ENCODE peak calls at places on chromosomes 13 and 19, in four cellular contexts. One of them, this sample, is unnamed.

GRCh38 chr19:245457-245856 is 45.7 kb downstream of the PLPP2 start:
- DNase-seq in K562: no peak
- DNase-seq in HepG2: no peak
- DNase-seq in GM12878: no peak
- DNase-seq in this sample: no peak

GRCh38 chr19:51166846-51167490 is 24.9 kb downstream of the SIGLEC7 start:
- DNase-seq in K562: no peak
- DNase-seq in HepG2: no peak
- DNase-seq in GM12878: no peak
- DNase-seq in this sample: no peak

GRCh38 chr13:113976711-113977684 is 3.1 kb upstream of the C13orf46 start:
- DNase-seq in K562: no peak
- DNase-seq in HepG2: no peak
- DNase-seq in GM12878: no peak
- DNase-seq in this sample: peak

GRCh38 chr13:96898212-96898611 is 96.1 kb downstream of the OXGR1 start:
- DNase-seq in K562: no peak
- DNase-seq in HepG2: no peak
- DNase-seq in GM12878: no peak
- DNase-seq in this sample: no peak

GRCh38 chr19:6250024-6250605 is 29.7 kb downstream of the MLLT1 start:
- DNase-seq in K562: no peak
- DNase-seq in HepG2: no peak
- DNase-seq in GM12878: no peak
- DNase-seq in this sample: no peak

GRCh38 chr19:16609511-16609910 is 18.5 kb downstream of the MED26 start:
- DNase-seq in K562: no peak
- DNase-seq in HepG2: no peak
- DNase-seq in GM12878: no peak
- DNase-seq in this sample: no peak

GRCh38 chr13:98546402-98546801 is 30.5 kb downstream of the STK24 start:
- DNase-seq in K562: no peak
- DNase-seq in HepG2: no peak
- DNase-seq in GM12878: no peak
- DNase-seq in this sample: no peak

GRCh38 chr19:33203529-33203928 is 9.4 kb downstream of the LRP3 start:
- DNase-seq in K562: no peak
- DNase-seq in HepG2: no peak
- DNase-seq in GM12878: no peak
- DNase-seq in this sample: no peak

GRCh38 chr13:112453207-112453829 is 77.2 kb downstream of the SPACA7 start:
- DNase-seq in K562: no peak
- DNase-seq in HepG2: no peak
- DNase-seq in GM12878: no peak
- DNase-seq in this sample: no peak

GRCh38 chr13:31045621-31046081 is 113.2 kb downstream of the TEX26 start:
- DNase-seq in K562: peak
- DNase-seq in HepG2: peak
- DNase-seq in GM12878: peak
- DNase-seq in this sample: no peak

GRCh38 chr19:46009530-46010510 is 13.0 kb downstream of the PGLYRP1 start:
- DNase-seq in K562: peak
- DNase-seq in HepG2: peak
- DNase-seq in GM12878: no peak
- DNase-seq in this sample: peak

GRCh38 chr13:55615080-55615479 is 1525.6 kb upstream of the PRR20A start:
- DNase-seq in K562: no peak
- DNase-seq in HepG2: no peak
- DNase-seq in GM12878: no peak
- DNase-seq in this sample: no peak

GRCh38 chr13:52695856-52696255 is 43.2 kb downstream of the SUGT1 start:
- DNase-seq in K562: no peak
- DNase-seq in HepG2: peak
- DNase-seq in GM12878: peak
- DNase-seq in this sample: no peak

GRCh38 chr19:45075215-45076028 is 856 bp downstream of the ZNF296 start:
- DNase-seq in K562: peak
- DNase-seq in HepG2: peak
- DNase-seq in GM12878: peak
- DNase-seq in this sample: peak

GRCh38 chr13:23609414-23610186 is 39.4 kb downstream of the TNFRSF19 start:
- DNase-seq in K562: no peak
- DNase-seq in HepG2: no peak
- DNase-seq in GM12878: no peak
- DNase-seq in this sample: no peak

GRCh38 chr19:29415507-29415906 is 110.3 kb upstream of the VSTM2B start:
- DNase-seq in K562: no peak
- DNase-seq in HepG2: no peak
- DNase-seq in GM12878: no peak
- DNase-seq in this sample: peak

GRCh38 chr13:33218020-33218419 is 67.5 kb downstream of the STARD13 start:
- DNase-seq in K562: no peak
- DNase-seq in HepG2: peak
- DNase-seq in GM12878: no peak
- DNase-seq in this sample: no peak

GRCh38 chr19:29491491-29491890 is 34.3 kb upstream of the VSTM2B start:
- DNase-seq in K562: no peak
- DNase-seq in HepG2: no peak
- DNase-seq in GM12878: no peak
- DNase-seq in this sample: no peak

GRCh38 chr19:28694812-28695211 is 518.1 kb downstream of the UQCRFS1 start:
- DNase-seq in K562: no peak
- DNase-seq in HepG2: no peak
- DNase-seq in GM12878: no peak
- DNase-seq in this sample: no peak

GRCh38 chr19:5774921-5775320 is 9.6 kb downstream of the PRR22 start:
- DNase-seq in K562: no peak
- DNase-seq in HepG2: no peak
- DNase-seq in GM12878: no peak
- DNase-seq in this sample: no peak

GRCh38 chr13:43664700-43665191 is 122.0 kb downstream of the ENOX1 start:
- DNase-seq in K562: no peak
- DNase-seq in HepG2: no peak
- DNase-seq in GM12878: no peak
- DNase-seq in this sample: peak

GRCh38 chr13:110812111-110812868 is 98.8 kb downstream of the ING1 start:
- DNase-seq in K562: no peak
- DNase-seq in HepG2: no peak
- DNase-seq in GM12878: no peak
- DNase-seq in this sample: peak

GRCh38 chr13:111546921-111547675 is 226.7 kb downstream of the TEX29 start:
- DNase-seq in K562: no peak
- DNase-seq in HepG2: no peak
- DNase-seq in GM12878: no peak
- DNase-seq in this sample: no peak

GRCh38 chr13:113586661-113587479 is 2.3 kb downstream of the TFDP1 start:
- DNase-seq in K562: no peak
- DNase-seq in HepG2: no peak
- DNase-seq in GM12878: no peak
- DNase-seq in this sample: no peak

GRCh38 chr19:55210120-55210493 is 806 bp upstream of the PTPRH start:
- DNase-seq in K562: no peak
- DNase-seq in HepG2: peak
- DNase-seq in GM12878: no peak
- DNase-seq in this sample: no peak
- TF ChIP-seq TCF7 in K562: no peak
- TF ChIP-seq TCF7 in HepG2: peak
- TF ChIP-seq TCF7 in GM12878: no peak
- TF ChIP-seq TCF7 in this sample: no peak

DNA sequence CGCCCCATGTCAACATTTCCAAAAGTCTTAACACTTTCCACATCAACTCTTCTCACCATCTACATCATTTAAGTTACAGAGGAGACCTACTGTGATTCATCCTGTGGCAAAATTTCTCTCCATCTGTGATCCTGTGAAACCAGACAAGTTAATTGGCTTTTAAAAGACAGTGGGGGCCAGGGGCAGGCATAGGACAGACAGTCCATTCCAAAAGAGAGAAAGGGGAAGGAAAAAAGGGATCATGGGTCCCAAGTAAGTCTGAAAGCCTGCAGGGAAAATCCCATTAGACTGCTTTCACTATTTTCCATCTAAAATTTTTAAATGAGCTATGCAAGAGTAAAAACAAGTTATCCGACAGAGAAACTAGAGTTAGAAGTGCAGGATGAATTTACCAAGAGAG is 121.0 kb downstream of the MRPL57 start:
- DNase-seq in K562: no peak
- DNase-seq in HepG2: no peak
- DNase-seq in GM12878: no peak
- DNase-seq in this sample: no peak
- TF ChIP-seq ATF3 in K562: no peak
- TF ChIP-seq ATF3 in HepG2: no peak
- TF ChIP-seq ATF3 in GM12878: no peak
- TF ChIP-seq ATF3 in this sample: no peak

GRCh38 chr19:38706792-38707511 is 37.3 kb downstream of the CAPN12 start:
- DNase-seq in K562: no peak
- DNase-seq in HepG2: no peak
- DNase-seq in GM12878: no peak
- DNase-seq in this sample: no peak
- TF ChIP-seq CBFB in K562: no peak
- TF ChIP-seq CBFB in HepG2: no peak
- TF ChIP-seq CBFB in GM12878: no peak
- TF ChIP-seq CBFB in this sample: no peak

GRCh38 chr19:13995017-13995728 is 10.9 kb downstream of the RFX1 start:
- DNase-seq in K562: no peak
- DNase-seq in HepG2: no peak
- DNase-seq in GM12878: no peak
- DNase-seq in this sample: no peak

GRCh38 chr19:13997637-13997962 is 8.5 kb downstream of the RFX1 start:
- DNase-seq in K562: no peak
- DNase-seq in HepG2: no peak
- DNase-seq in GM12878: no peak
- DNase-seq in this sample: no peak

GRCh38 chr19:13998426-13998825 is 7.7 kb downstream of the RFX1 start:
- DNase-seq in K562: no peak
- DNase-seq in HepG2: no peak
- DNase-seq in GM12878: no peak
- DNase-seq in this sample: no peak

GRCh38 chr19:13996928-13997636 is 9.0 kb downstream of the RFX1 start:
- DNase-seq in K562: no peak
- DNase-seq in HepG2: no peak
- DNase-seq in GM12878: no peak
- DNase-seq in this sample: no peak

GRCh38 chr19:13995878-13996765 is 10.0 kb downstream of the RFX1 start:
- DNase-seq in K562: no peak
- DNase-seq in HepG2: no peak
- DNase-seq in GM12878: no peak
- DNase-seq in this sample: no peak
- TF ChIP-seq TCF7 in K562: no peak
- TF ChIP-seq TCF7 in HepG2: no peak
- TF ChIP-seq TCF7 in GM12878: no peak
- TF ChIP-seq TCF7 in this sample: no peak

DNA sequence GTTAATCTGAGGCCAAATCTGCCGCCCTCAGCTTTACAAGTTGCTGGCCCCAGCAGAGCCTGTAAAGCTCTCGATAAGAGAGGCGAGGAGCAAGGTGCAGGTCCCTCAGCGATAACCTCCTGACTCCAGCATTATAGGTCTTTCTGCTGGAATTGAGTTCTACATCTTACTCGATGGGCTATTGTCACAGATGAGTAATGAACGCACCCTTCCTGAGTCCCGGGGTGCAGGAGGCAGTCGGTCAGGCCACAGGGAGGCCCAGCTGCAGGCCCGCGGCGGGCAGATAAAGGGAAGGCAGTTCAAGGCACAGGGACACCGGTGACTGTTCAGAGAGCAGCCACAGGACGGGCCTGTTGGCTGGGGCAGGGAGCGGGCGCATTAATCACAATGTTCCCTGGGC is 157.6 kb upstream of the OBI1 start:
- DNase-seq in K562: no peak
- DNase-seq in HepG2: no peak
- DNase-seq in GM12878: no peak
- DNase-seq in this sample: peak
- TF ChIP-seq ATF3 in K562: no peak
- TF ChIP-seq ATF3 in HepG2: no peak
- TF ChIP-seq ATF3 in GM12878: no peak
- TF ChIP-seq ATF3 in this sample: no peak

GRCh38 chr19:2274937-2275535 is 6.9 kb downstream of the PEAK3 start:
- DNase-seq in K562: peak
- DNase-seq in HepG2: peak
- DNase-seq in GM12878: no peak
- DNase-seq in this sample: peak
- TF ChIP-seq CBFB in K562: no peak
- TF ChIP-seq CBFB in HepG2: no peak
- TF ChIP-seq CBFB in GM12878: no peak
- TF ChIP-seq CBFB in this sample: no peak

This sample was measured in WTC11.